ENCODE peak calls at places on chromosome 11, in five cellular contexts. X is body of pancreas, I is uterus, M is OCI-LY7, E is cardiac muscle cell. O is an unnamed sample. For H3K9me3 and H3K4me1, the result is how much of the 10 kb centered on the place peaks cover.

GRCh38 chr11:9733212-9733611 is 69.3 kb downstream of the SWAP70 start:
- DNase-seq in M (no peak), I (no peak), X (no peak), E (no peak), O (no peak)

GRCh38 chr11:8631395-8632110 is 37.5 kb upstream of the STK33 start:
- DNase-seq in I (peak), X (no peak), M (no peak), E (peak), O (no peak)

GRCh38 chr11:19889531-19889930 is 176.9 kb downstream of the NAV2 start:
- DNase-seq in M (no peak), X (no peak), I (no peak), E (no peak), O (no peak)

GRCh38 chr11:105609341-105609781 is 512 bp upstream of the GRIA4 start:
- DNase-seq in E (peak), I (no peak), X (no peak), M (no peak), O (no peak)

GRCh38 chr11:84628871-84629625 is 998.1 kb downstream of the DLG2 start:
- DNase-seq in X (no peak), M (no peak), I (no peak), E (no peak), O (no peak)

GRCh38 chr11:20671856-20672546 is 2.6 kb downstream of the NELL1 start:
- DNase-seq in X (no peak), E (peak), M (no peak), I (no peak), O (no peak)

GRCh38 chr11:7512525-7513209 is 1.1 kb upstream of the PPFIBP2 start:
- DNase-seq in M (peak), E (peak), I (peak), X (peak), O (no peak)

GRCh38 chr11:65892661-65893317 is 2.3 kb downstream of the CCDC85B start:
- DNase-seq in M (no peak), E (no peak), I (peak), X (no peak), O (no peak)

GRCh38 chr11:105720096-105720495 is 110.2 kb downstream of the GRIA4 start:
- DNase-seq in I (no peak), M (no peak), X (no peak), E (no peak), O (no peak)

GRCh38 chr11:70826541-70826943 is 425.8 kb downstream of the SHANK2 start:
- DNase-seq in M (no peak), X (peak), I (no peak), E (peak), O (no peak)

GRCh38 chr11:9092846-9093778 is 1.7 kb upstream of the SCUBE2 start:
- DNase-seq in X (peak), E (peak), I (no peak), M (peak), O (no peak)

GRCh38 chr11:72239296-72239848 is 4.6 kb downstream of the PHOX2A start:
- DNase-seq in I (peak), X (no peak), E (peak), M (no peak), O (no peak)

GRCh38 chr11:126547691-126548090 is 192.2 kb downstream of the ST3GAL4 start:
- DNase-seq in E (no peak), X (no peak), I (no peak), M (no peak), O (no peak)

GRCh38 chr11:62555464-62556092 is 9.0 kb upstream of the AHNAK start:
- DNase-seq in I (no peak), M (peak), X (no peak), E (no peak), O (no peak)

GRCh38 chr11:92477686-92478085 is 253.1 kb downstream of the FAT3 start:
- DNase-seq in M (no peak), E (no peak), I (no peak), X (peak), O (no peak)

GRCh38 chr11:18765554-18765953 is 26.0 kb downstream of the PTPN5 start:
- DNase-seq in M (no peak), I (no peak), E (peak), X (no peak), O (no peak)

GRCh38 chr11:63880031-63880841 is 36.7 kb downstream of the RCOR2 start:
- DNase-seq in E (peak), X (no peak), M (no peak), I (no peak), O (no peak)

GRCh38 chr11:47109051-47109791 is 67.5 kb downstream of the ARFGAP2 start:
- DNase-seq in X (no peak), E (no peak), I (no peak), M (peak), O (no peak)

GRCh38 chr11:114285599-114285998 is 10.6 kb upstream of the NNMT start:
- DNase-seq in M (no peak), X (no peak), I (no peak), E (peak), O (no peak)

GRCh38 chr11:87235366-87235765 is 197.6 kb downstream of the TMEM135 start:
- DNase-seq in I (no peak), E (no peak), M (no peak), X (no peak), O (no peak)

GRCh38 chr11:31834237-31834636 is 23.1 kb upstream of the PAX6 start:
- DNase-seq in E (no peak), I (no peak), M (no peak), X (no peak), O (no peak)

GRCh38 chr11:65182258-65183170 is 786 bp downstream of the CAPN1 start:
- DNase-seq in E (peak), M (peak), I (no peak), X (peak), O (no peak)

GRCh38 chr11:17036666-17037658 is 22.7 kb upstream of the PLEKHA7 start:
- DNase-seq in E (no peak), I (no peak), X (peak), M (peak), O (no peak)

GRCh38 chr11:130652671-130653335 is 204.4 kb downstream of the ADAMTS15 start:
- DNase-seq in X (no peak), I (peak), M (no peak), E (peak), O (no peak)

GRCh38 chr11:60987577-60988277 is 16.2 kb downstream of the CD6 start:
- DNase-seq in X (no peak), E (no peak), M (no peak), I (no peak), O (no peak)

GRCh38 chr11:95520765-95521542 is 268.6 kb downstream of the FAM76B start:
- DNase-seq in M (no peak), I (no peak), E (peak), X (no peak), O (no peak)

GRCh38 chr11:132715041-132715440 is 817.3 kb downstream of the OPCML start:
- DNase-seq in X (no peak), E (peak), M (no peak), I (no peak), O (no peak)

GRCh38 chr11:130163346-130164220 is 4.0 kb downstream of the ST14 start:
- DNase-seq in E (no peak), M (peak), X (peak), I (no peak), O (no peak)

GRCh38 chr11:118845369-118845768 is 38.3 kb upstream of the CXCR5 start:
- DNase-seq in I (no peak), E (peak), M (no peak), X (no peak), O (no peak)

GRCh38 chr11:766106-766940 is 11.0 kb downstream of the GATD1 start:
- DNase-seq in E (no peak), I (no peak), M (no peak), X (no peak), O (no peak)

GRCh38 chr11:70721006-70721405 is 322.7 kb downstream of the CTTN start:
- DNase-seq in E (no peak), X (no peak), M (no peak), I (no peak), O (no peak)

GRCh38 chr11:126080206-126080941 is 17.7 kb upstream of the CDON start:
- DNase-seq in I (peak), X (no peak), M (no peak), E (peak), O (no peak)

GRCh38 chr11:15202626-15203025 is 87.9 kb downstream of the INSC start:
- DNase-seq in I (no peak), E (no peak), X (no peak), M (no peak), O (no peak)

GRCh38 chr11:26778000-26778757 is 56.3 kb upstream of the SLC5A12 start:
- DNase-seq in I (peak), E (peak), X (no peak), M (peak), O (no peak)

GRCh38 chr11:33953289-33953688 is 61.4 kb upstream of the LMO2 start:
- DNase-seq in X (no peak), M (no peak), I (no peak), E (no peak), O (no peak)

GRCh38 chr11:73198677-73199076 is 19.4 kb upstream of the P2RY2 start:
- DNase-seq in E (peak), M (no peak), X (no peak), I (no peak), O (no peak)

GRCh38 chr11:117876049-117876340 is 463 bp downstream of the FXYD6 start:
- DNase-seq in M (no peak), X (no peak), E (no peak), I (no peak), O (no peak)

GRCh38 chr11:12182650-12183511 is 72.5 kb downstream of the MICAL2 start:
- DNase-seq in I (peak), X (no peak), M (no peak), E (peak), O (no peak)

GRCh38 chr11:12242071-12242672 is 131.8 kb downstream of the MICAL2 start:
- DNase-seq in X (peak), E (no peak), M (no peak), I (no peak), O (no peak)

GRCh38 chr11:133518702-133519264 is 13.5 kb downstream of the OPCML start:
- DNase-seq in M (no peak), I (no peak), X (no peak), E (no peak), O (no peak)

GRCh38 chr11:2346014-2346413 is 31.1 kb upstream of the CD81 start:
- DNase-seq in E (no peak), M (no peak), X (no peak), I (no peak), O (no peak)

GRCh38 chr11:2342557-2342956 is 34.6 kb upstream of the CD81 start:
- DNase-seq in E (no peak), X (no peak), M (no peak), I (no peak), O (no peak)

GRCh38 chr11:2345050-2345449 is 32.1 kb upstream of the CD81 start:
- DNase-seq in I (no peak), M (no peak), X (no peak), E (no peak), O (no peak)

GRCh38 chr11:2343502-2343901 is 33.6 kb upstream of the CD81 start:
- DNase-seq in I (no peak), E (no peak), X (no peak), M (no peak), O (no peak)

DNA sequence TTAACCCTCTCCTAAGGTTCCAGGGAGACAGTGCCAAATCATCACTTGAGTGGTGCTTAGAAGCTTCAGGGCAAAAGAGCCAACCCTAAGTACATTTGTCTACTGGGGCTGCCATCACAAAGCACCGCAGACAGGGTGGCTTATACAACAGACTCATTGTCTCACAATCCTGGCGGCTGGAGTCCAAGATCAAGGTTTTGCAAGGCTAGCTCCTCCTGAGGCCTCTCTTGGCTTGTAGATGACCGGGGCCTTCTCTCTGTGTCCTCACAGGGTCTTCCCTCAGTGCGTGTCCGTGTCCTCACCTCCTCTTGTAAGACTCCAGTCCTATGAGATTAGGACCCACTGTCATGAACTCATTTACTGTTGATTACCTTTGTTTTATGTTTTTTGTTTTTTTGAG is 34.1 kb upstream of the CD81 start:
- DNase-seq in X (no peak), I (no peak), M (no peak), E (peak), O (no peak)
- H3K9me3 ChIP-seq in X (under half), I (under half), M (under half), E (under half), O (under half)

GRCh38 chr11:57461841-57462489 is 1.6 kb downstream of the RTN4RL2 start:
- DNase-seq in I (no peak), X (no peak), M (no peak), E (no peak), O (no peak)

GRCh38 chr11:57463596-57464342 is 3.4 kb downstream of the RTN4RL2 start:
- DNase-seq in E (no peak), I (no peak), M (no peak), X (no peak), O (no peak)

GRCh38 chr11:57466680-57467079 is 6.4 kb downstream of the RTN4RL2 start:
- DNase-seq in M (no peak), E (no peak), X (no peak), I (no peak), O (no peak)

GRCh38 chr11:57462597-57462996 is 2.3 kb downstream of the RTN4RL2 start:
- DNase-seq in I (no peak), M (no peak), E (no peak), X (no peak), O (no peak)

DNA sequence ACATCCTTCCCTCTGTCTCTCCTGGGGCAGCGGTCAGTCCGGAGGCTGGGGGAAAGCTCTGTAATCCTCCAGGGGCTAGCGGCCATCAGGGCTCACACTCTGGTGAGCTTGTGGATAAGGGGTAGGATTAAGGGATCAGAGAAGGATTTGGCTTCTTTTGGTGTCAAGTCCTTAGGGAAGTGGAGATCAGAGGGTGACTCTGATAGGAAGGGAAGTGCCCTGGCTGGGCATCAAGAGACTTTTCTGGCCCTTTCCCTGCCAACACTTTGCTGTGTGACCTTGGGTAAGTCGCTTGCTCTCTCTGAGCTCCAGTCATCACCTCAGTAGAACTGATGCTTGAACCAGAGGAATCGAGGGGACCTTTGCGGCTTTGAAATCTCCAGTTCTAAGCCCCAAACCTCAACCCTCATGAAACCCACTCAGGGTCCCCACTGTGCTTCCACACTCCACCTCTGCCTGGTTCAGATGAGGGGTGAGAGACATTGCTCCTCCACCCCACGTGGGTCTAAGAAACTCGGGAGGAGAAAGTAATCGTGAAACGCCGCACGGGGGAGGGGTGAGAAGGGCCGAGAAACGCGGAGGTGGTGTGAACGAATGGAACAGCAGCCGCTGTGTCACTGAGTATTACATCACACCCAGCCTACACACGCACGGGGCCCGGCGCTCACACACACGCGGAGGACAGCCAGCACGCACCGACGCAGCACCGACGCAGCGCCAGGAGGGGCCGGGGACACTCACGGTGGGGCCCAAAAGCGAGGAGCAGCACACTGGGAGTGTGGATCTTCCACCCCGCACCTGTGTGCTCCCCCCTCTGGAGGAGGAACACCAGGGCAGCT is 4.2 kb downstream of the RTN4RL2 start:
- DNase-seq in I (no peak), M (no peak), X (no peak), E (no peak), O (no peak)
- H3K27ac ChIP-seq in I (no peak), M (no peak), X (no peak), E (no peak), O (no peak)

GRCh38 chr11:2298795-2299747 is 2.6 kb downstream of the C11orf21 start:
- DNase-seq in I (no peak), E (peak), X (peak), M (no peak), O (peak)

GRCh38 chr11:2301631-2302272 is at the start of the genes C11orf21 and TSPAN32:
- DNase-seq in X (no peak), E (peak), I (no peak), M (peak), O (no peak)

GRCh38 chr11:2300936-2301630 is 635 bp downstream of the C11orf21 start:
- DNase-seq in E (no peak), M (no peak), X (no peak), I (no peak), O (no peak)

GRCh38 chr11:2299773-2300172 is 1.9 kb downstream of the C11orf21 start:
- DNase-seq in E (no peak), I (no peak), X (no peak), M (no peak), O (no peak)

DNA sequence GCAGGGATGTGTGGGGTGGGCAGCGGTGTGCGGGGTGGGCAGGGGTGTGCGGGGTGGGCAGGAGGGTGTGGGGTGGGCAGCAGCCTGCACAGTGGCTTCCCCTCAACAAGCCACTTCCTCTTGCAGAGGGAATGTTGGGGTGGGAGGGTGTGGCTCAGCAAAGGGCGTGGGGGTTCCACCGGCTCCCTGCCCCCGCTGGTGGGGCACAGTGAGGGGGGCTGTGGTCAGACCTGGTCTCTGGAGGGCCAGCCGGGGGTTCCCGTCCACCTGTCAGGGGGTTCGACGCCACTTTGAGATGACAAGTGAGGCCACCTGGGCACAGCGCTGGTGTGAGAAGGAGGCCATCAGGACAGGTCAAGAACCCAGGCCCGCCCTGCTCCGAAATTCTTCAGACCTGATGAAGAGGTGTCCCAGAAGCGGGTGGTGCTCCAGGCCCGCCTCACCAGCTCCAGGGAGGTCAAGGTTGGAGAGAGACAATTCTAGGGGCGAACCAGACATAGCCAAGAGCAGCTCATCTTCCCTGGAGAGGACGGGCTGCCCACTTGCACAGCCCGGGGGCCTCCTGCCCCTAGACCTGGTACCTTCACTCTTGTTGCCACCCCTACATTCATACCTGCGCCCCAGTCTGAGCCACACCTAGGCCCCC is 1.3 kb downstream of the C11orf21 start:
- DNase-seq in X (no peak), M (no peak), I (no peak), E (no peak), O (no peak)
- H3K4me1 ChIP-seq in X (under half), M (under half), I (under half), E (half or more), O (under half)

GRCh38 chr11:74871037-74871436 is 77.9 kb downstream of the XRRA1 start:
- DNase-seq in M (peak), X (no peak), I (no peak), E (peak), O (no peak)

GRCh38 chr11:74863410-74863809 is 85.5 kb downstream of the XRRA1 start:
- DNase-seq in M (no peak), X (no peak), E (no peak), I (no peak), O (no peak)

GRCh38 chr11:74860743-74861142 is 88.1 kb downstream of the XRRA1 start:
- DNase-seq in M (no peak), X (no peak), E (no peak), I (no peak), O (no peak)

GRCh38 chr11:74870485-74870884 is 78.4 kb downstream of the XRRA1 start:
- DNase-seq in E (peak), M (peak), I (no peak), X (no peak), O (no peak)

GRCh38 chr11:74866557-74866956 is 82.3 kb downstream of the XRRA1 start:
- DNase-seq in I (no peak), X (no peak), E (no peak), M (peak), O (no peak)
- H3K9me3 ChIP-seq in I (under half), X (under half), E (under half), M (under half), O (under half)

GRCh38 chr11:124518900-124519541 is 24.4 kb downstream of the OR8B12 start:
- DNase-seq in X (no peak), I (no peak), M (no peak), E (peak), O (no peak)
- H3K27ac ChIP-seq in X (no peak), I (no peak), M (no peak), E (no peak), O (no peak)

DNA sequence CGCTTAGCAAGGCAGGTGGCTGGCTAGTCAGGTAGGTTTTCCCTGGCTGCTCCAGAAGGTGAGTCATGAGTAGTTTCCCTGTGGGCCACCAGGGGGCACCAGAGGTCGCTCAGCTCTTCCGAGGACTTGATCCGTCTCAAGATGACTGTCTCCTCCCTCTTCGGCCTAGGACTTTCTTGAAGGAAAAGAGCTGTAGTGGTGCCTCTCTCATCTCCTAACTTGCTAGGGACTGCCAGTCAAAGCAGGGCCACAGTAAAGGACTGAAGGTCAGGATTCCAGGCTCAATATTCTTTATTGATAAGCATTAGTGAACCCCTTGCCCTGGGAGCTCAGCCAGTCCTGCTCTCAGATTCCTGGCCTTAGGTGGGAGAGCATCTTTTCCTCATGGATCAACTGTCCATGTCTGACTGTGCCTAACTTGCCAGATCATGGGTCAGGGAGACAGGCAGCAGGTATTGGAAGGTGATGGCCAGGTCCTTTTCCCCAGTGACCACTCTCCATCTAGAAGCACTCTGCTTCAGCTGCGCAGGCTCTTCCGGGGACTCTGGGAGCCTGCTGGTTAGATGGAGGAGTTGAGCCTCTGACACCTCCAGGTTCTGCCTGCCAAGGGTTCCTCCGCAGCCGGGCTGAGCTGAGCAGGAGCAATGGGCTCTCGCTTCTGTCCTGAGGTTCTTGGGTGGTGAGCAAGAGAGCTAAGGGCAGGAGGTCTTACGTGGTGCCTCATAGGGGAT is 1.9 kb downstream of the POLD4 start:
- DNase-seq in X (peak), E (peak), I (peak), M (peak), O (no peak)
- H3K4me1 ChIP-seq in X (half or more), E (under half), I (under half), M (half or more), O (under half)